ENCODE peak calls at places on chromosomes 12 and 14, in ten cellular contexts. F, E, D, K, T, Y, J, Q, U and M are unnamed samples.

GRCh38 chr12:54384591-54385041 is at the start of gene ZNF385A:
- DNase-seq in Q (no peak), F (no peak), D (no peak), Y (no peak), K (peak; percentile 84), U (no peak), J (no peak), T (peak; percentile 33), E (no peak), M (no peak)

GRCh38 chr14:58755026-58755929 is 117.5 kb downstream of the DACT1 start:
- DNase-seq in Y (peak; percentile 15), Q (no peak), T (no peak), D (no peak), K (no peak), E (no peak), U (peak; percentile 48), F (no peak), J (peak; percentile 74), M (no peak)

GRCh38 chr12:108568653-108569154 is 6.3 kb downstream of the ISCU start:
- DNase-seq in Q (no peak), Y (no peak), D (peak; percentile 56), U (peak; percentile 88), T (no peak), E (no peak), K (no peak), J (peak; percentile 39), F (no peak), M (no peak)

GRCh38 chr12:96886998-96887677 is 19.9 kb upstream of the NEDD1 start:
- DNase-seq in T (no peak), D (no peak), U (no peak), K (no peak), Q (no peak), E (peak; percentile 1), Y (no peak), F (no peak), J (no peak), M (no peak)

GRCh38 chr12:100857418-100857817 is 62.8 kb downstream of the ANO4 start:
- DNase-seq in E (no peak), Q (no peak), U (peak; percentile 53), T (no peak), D (no peak), J (peak; percentile 34), Y (no peak), F (no peak), K (no peak), M (no peak)

GRCh38 chr14:61532818-61533217 is 162.5 kb upstream of the HIF1A start:
- DNase-seq in K (no peak), T (no peak), E (no peak), D (no peak), F (no peak), J (no peak), Q (no peak), Y (no peak), U (no peak), M (no peak)

GRCh38 chr12:6696690-6697583 is 3.7 kb downstream of the PIANP start:
- DNase-seq in E (no peak), D (no peak), U (no peak), Q (no peak), T (no peak), K (no peak), Y (no peak), F (no peak), J (no peak), M (no peak)

GRCh38 chr12:115383668-115384067 is 699.7 kb upstream of the TBX3 start:
- DNase-seq in E (no peak), Q (no peak), F (no peak), K (no peak), Y (no peak), U (no peak), D (no peak), T (no peak), J (no peak), M (peak; percentile 19)

GRCh38 chr12:57722716-57723629 is 15.6 kb downstream of the AGAP2 start:
- DNase-seq in D (no peak), J (peak; percentile 27), Y (no peak), E (no peak), Q (no peak), F (no peak), K (no peak), U (no peak), T (no peak), M (no peak)

GRCh38 chr12:88362439-88362838 is 217.8 kb downstream of the KITLG start:
- DNase-seq in K (no peak), U (no peak), Q (no peak), E (no peak), T (no peak), J (no peak), F (no peak), Y (no peak), D (no peak), M (no peak)

GRCh38 chr14:54848910-54849309 is 53.7 kb downstream of the GCH1 start:
- DNase-seq in J (peak; percentile 9), T (no peak), K (no peak), F (no peak), Q (no peak), Y (no peak), E (no peak), U (no peak), D (no peak), M (no peak)

GRCh38 chr12:116247377-116247776 is 30.1 kb downstream of the MED13L start:
- DNase-seq in U (no peak), K (no peak), Q (no peak), Y (no peak), J (no peak), T (no peak), D (no peak), E (no peak), F (no peak), M (no peak)

GRCh38 chr14:101859916-101860315 is 98.4 kb downstream of the PPP2R5C start:
- DNase-seq in J (no peak), E (no peak), T (no peak), F (no peak), D (no peak), K (no peak), Y (no peak), Q (no peak), U (no peak), M (no peak)

GRCh38 chr12:5571115-5571514 is 139.2 kb downstream of the NTF3 start:
- DNase-seq in J (no peak), U (no peak), Y (no peak), T (no peak), F (no peak), D (no peak), E (no peak), K (no peak), Q (no peak), M (no peak)

GRCh38 chr12:68263366-68263765 is 10.0 kb upstream of the IL22 start:
- DNase-seq in J (no peak), K (no peak), E (no peak), F (no peak), Y (no peak), U (no peak), D (no peak), Q (no peak), T (no peak), M (no peak)

GRCh38 chr12:124474709-124475108 is 92.7 kb downstream of the NCOR2 start:
- DNase-seq in J (no peak), Y (no peak), D (no peak), Q (no peak), U (no peak), E (peak; percentile 84), T (peak; percentile 80), K (no peak), F (no peak), M (peak; percentile 61)

GRCh38 chr12:72214163-72214562 is 58.0 kb upstream of the TRHDE start:
- DNase-seq in Q (no peak), F (no peak), K (no peak), U (no peak), E (no peak), D (no peak), J (no peak), Y (no peak), T (no peak), M (no peak)

GRCh38 chr12:129941646-129942045 is 37.8 kb upstream of the TMEM132D start:
- DNase-seq in E (no peak), U (no peak), F (no peak), T (no peak), Q (no peak), D (no peak), J (no peak), Y (no peak), K (no peak), M (no peak)

GRCh38 chr12:27868165-27868564 is 88.1 kb upstream of the MANSC4 start:
- DNase-seq in D (no peak), E (no peak), U (no peak), K (no peak), Q (no peak), J (no peak), F (no peak), T (no peak), Y (no peak), M (no peak)

GRCh38 chr12:76384560-76384959 is 36.3 kb upstream of the BBS10 start:
- DNase-seq in J (no peak), F (no peak), Y (no peak), U (no peak), K (no peak), T (no peak), E (no peak), D (no peak), Q (no peak), M (no peak)

GRCh38 chr12:62701492-62701891 is 233.5 kb downstream of the PPM1H start:
- DNase-seq in T (no peak), E (no peak), J (peak; percentile 21), F (no peak), Q (no peak), D (no peak), U (no peak), Y (no peak), K (no peak), M (no peak)

GRCh38 chr14:102394717-102395378 is 32.1 kb downstream of the TECPR2 start:
- DNase-seq in E (no peak), D (no peak), Q (peak; percentile 10), K (no peak), U (no peak), T (no peak), Y (no peak), J (no peak), F (no peak), M (no peak)